ENCODE peak calls at places on chromosome 9, in six cellular contexts. F, X, Q, J, Z and T are unnamed samples.

GRCh38 chr9:74953235-74953741 is 576 bp upstream of the C9orf40 start:
- DNase-seq in F (no peak), X (no peak), Q (no peak), J (no peak), Z (no peak), T (no peak)

GRCh38 chr9:137194388-137194787 is 5.9 kb downstream of the SSNA1 start:
- DNase-seq in F (no peak), X (no peak), Q (no peak), J (no peak), Z (no peak), T (no peak)

GRCh38 chr9:119318371-119318770 is 50.9 kb downstream of the BRINP1 start:
- DNase-seq in F (peak; percentile 27), X (no peak), Q (no peak), J (no peak), Z (no peak), T (no peak)

GRCh38 chr9:86732514-86732913 is 214.8 kb downstream of the GAS1 start:
- DNase-seq in F (no peak), X (no peak), Q (no peak), J (no peak), Z (no peak), T (no peak)

GRCh38 chr9:95494416-95495371 is 22.1 kb downstream of the PTCH1 start:
- DNase-seq in F (peak; percentile 69), X (no peak), Q (peak; percentile 88), J (no peak), Z (no peak), T (no peak)

GRCh38 chr9:96497117-96497399 is 47.1 kb downstream of the HABP4 start:
- DNase-seq in F (no peak), X (no peak), Q (no peak), J (no peak), Z (no peak), T (no peak)

GRCh38 chr9:98985596-98985995 is 41.9 kb downstream of the COL15A1 start:
- DNase-seq in F (no peak), X (no peak), Q (no peak), J (no peak), Z (no peak), T (no peak)

GRCh38 chr9:3385871-3386270 is 139.9 kb downstream of the RFX3 start:
- DNase-seq in F (no peak), X (no peak), Q (peak; percentile 63), J (no peak), Z (no peak), T (no peak)

GRCh38 chr9:132744881-132745761 is 74.9 kb downstream of the GTF3C4 start:
- DNase-seq in F (peak; percentile 7), X (no peak), Q (no peak), J (no peak), Z (no peak), T (no peak)

GRCh38 chr9:133953976-133954709 is 38.0 kb downstream of the VAV2 start:
- DNase-seq in F (no peak), X (no peak), Q (peak; percentile 61), J (no peak), Z (no peak), T (no peak)

GRCh38 chr9:123445116-123445515 is 89.1 kb downstream of the CRB2 start:
- DNase-seq in F (no peak), X (no peak), Q (no peak), J (no peak), Z (no peak), T (no peak)

GRCh38 chr9:18989865-18990264 is 43.1 kb downstream of the SAXO1 start:
- DNase-seq in F (no peak), X (no peak), Q (no peak), J (no peak), Z (no peak), T (no peak)

GRCh38 chr9:114861922-114862605 is 56.2 kb upstream of the TNFSF15 start:
- DNase-seq in F (no peak), X (no peak), Q (no peak), J (no peak), Z (no peak), T (no peak)

GRCh38 chr9:132937463-132937901 is 6.9 kb downstream of the TSC1 start:
- DNase-seq in F (no peak), X (no peak), Q (no peak), J (no peak), Z (no peak), T (no peak)

GRCh38 chr9:128786681-128787582 is at the start of gene TBC1D13:
- DNase-seq in F (peak; percentile 98), X (peak; percentile 94), Q (peak; percentile 31), J (peak; percentile 75), Z (peak; percentile 43), T (peak; percentile 88)

GRCh38 chr9:115524467-115525059 is 406.6 kb upstream of the TNC start:
- DNase-seq in F (peak; percentile 44), X (no peak), Q (no peak), J (peak; percentile 32), Z (no peak), T (peak; percentile 38)

GRCh38 chr9:1320667-1321195 is 270.6 kb downstream of the DMRT2 start:
- DNase-seq in F (no peak), X (no peak), Q (no peak), J (no peak), Z (no peak), T (no peak)

GRCh38 chr9:112065781-112066606 is 109.1 kb downstream of the SUSD1 start:
- DNase-seq in F (no peak), X (no peak), Q (no peak), J (no peak), Z (no peak), T (peak; percentile 60)

GRCh38 chr9:72145733-72146132 is 3.5 kb upstream of the GDA start:
- DNase-seq in F (no peak), X (no peak), Q (no peak), J (no peak), Z (no peak), T (no peak)

GRCh38 chr9:127396253-127396807 is 639 bp upstream of the SLC2A8 start:
- DNase-seq in F (no peak), X (no peak), Q (no peak), J (no peak), Z (no peak), T (no peak)

GRCh38 chr9:127393680-127394079 is 3.3 kb upstream of the SLC2A8 start:
- DNase-seq in F (no peak), X (no peak), Q (no peak), J (no peak), Z (no peak), T (no peak)

GRCh38 chr9:127396808-127397721 is at the start of gene SLC2A8:
- DNase-seq in F (peak; percentile 96), X (peak; percentile 99), Q (peak; percentile 99), J (peak; percentile 99), Z (peak; percentile 99), T (peak; percentile 96)

GRCh38 chr9:127397722-127398647 is 1.0 kb downstream of the SLC2A8 start:
- DNase-seq in F (peak; percentile 84), X (peak; percentile 52), Q (no peak), J (peak; percentile 36), Z (no peak), T (peak; percentile 63)

GRCh38 chr9:127395491-127396252 is 1.3 kb upstream of the SLC2A8 start:
- DNase-seq in F (no peak), X (no peak), Q (no peak), J (peak; percentile 86), Z (no peak), T (no peak)
- TF ChIP-seq CHD2 in F (no peak), X (no peak), Q (no peak), J (no peak), Z (no peak), T (no peak)

GRCh38 chr9:26677965-26678745 is 214.4 kb downstream of the CAAP1 start:
- DNase-seq in F (no peak), X (no peak), Q (no peak), J (no peak), Z (no peak), T (no peak)

GRCh38 chr9:26670052-26670640 is 222.5 kb downstream of the CAAP1 start:
- DNase-seq in F (no peak), X (no peak), Q (no peak), J (no peak), Z (no peak), T (no peak)

GRCh38 chr9:26669641-26670040 is 223.0 kb downstream of the CAAP1 start:
- DNase-seq in F (no peak), X (no peak), Q (no peak), J (no peak), Z (no peak), T (no peak)

GRCh38 chr9:26673276-26673675 is 219.3 kb downstream of the CAAP1 start:
- DNase-seq in F (no peak), X (no peak), Q (no peak), J (no peak), Z (no peak), T (no peak)

GRCh38 chr9:26675055-26675454 is 217.5 kb downstream of the CAAP1 start:
- DNase-seq in F (no peak), X (no peak), Q (no peak), J (no peak), Z (no peak), T (no peak)
- TF ChIP-seq CHD2 in F (no peak), X (no peak), Q (no peak), J (no peak), Z (no peak), T (no peak)

GRCh38 chr9:91954841-91955471 is 4.9 kb upstream of the ROR2 start:
- DNase-seq in F (peak; percentile 68), X (peak; percentile 56), Q (no peak), J (peak; percentile 33), Z (no peak), T (peak; percentile 69)
- TF ChIP-seq CHD2 in F (no peak), X (no peak), Q (no peak), J (no peak), Z (no peak), T (no peak)

DNA sequence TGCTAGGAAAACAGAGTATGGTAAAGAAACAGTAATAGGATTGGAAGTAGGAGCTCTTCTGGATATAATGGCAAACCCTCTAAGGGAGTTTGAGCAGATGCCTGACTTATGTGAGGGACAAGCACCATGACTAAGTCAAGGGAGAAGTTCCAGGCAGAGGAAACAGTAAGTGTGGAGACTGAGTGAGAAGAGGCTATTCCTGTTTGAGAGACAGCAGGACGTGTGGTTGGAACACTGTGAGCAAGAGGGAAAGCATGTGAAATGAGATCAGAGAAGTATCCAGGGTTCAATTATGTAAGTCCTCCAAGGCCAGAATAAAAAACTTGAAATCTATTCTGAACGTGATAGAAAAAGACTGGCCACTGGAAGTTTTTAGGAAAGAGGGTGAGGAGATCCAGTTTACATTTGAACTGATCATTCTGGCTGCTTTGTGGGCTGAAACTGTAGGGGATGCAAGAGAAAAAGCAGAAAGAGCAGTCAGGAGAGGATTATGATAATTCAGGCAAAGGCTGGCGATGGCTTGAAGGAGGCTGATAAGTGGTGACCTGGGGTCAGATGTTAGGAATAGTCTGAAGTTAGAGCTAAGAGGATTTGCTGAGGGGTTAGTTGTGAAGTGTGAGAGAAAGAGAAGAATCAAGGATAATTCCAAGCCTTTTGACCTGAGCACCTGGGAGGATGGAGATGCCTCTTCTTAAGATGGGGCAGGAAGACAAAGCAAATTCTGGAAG is 19.2 kb downstream of the DMAC1 start:
- DNase-seq in F (no peak), X (no peak), Q (no peak), J (no peak), Z (no peak), T (no peak)
- TF ChIP-seq CHD2 in F (no peak), X (no peak), Q (no peak), J (no peak), Z (no peak), T (no peak)

GRCh38 chr9:15377625-15378252 is 44.9 kb upstream of the SNAPC3 start:
- DNase-seq in F (no peak), X (no peak), Q (no peak), J (no peak), Z (no peak), T (no peak)
- TF ChIP-seq CHD2 in F (no peak), X (no peak), Q (no peak), J (no peak), Z (no peak), T (no peak)